ENCODE peak calls at places on chromosomes 16 and 17, in seven cellular contexts. X, H, O, Z, M, P and Q are unnamed samples.

GRCh38 chr16:87661561-87661960 is 59.3 kb downstream of the JPH3 start:
- DNase-seq in P (no peak), O (no peak), Z (peak), H (peak), M (peak), X (peak), Q (peak)

GRCh38 chr17:57106836-57107497 is 21.9 kb downstream of the AKAP1 start:
- DNase-seq in O (no peak), P (no peak), H (no peak), M (no peak), X (no peak), Z (no peak), Q (no peak)

GRCh38 chr17:60406887-60407286 is 15.0 kb upstream of the USP32 start:
- DNase-seq in O (no peak), P (no peak), M (no peak), H (no peak), Z (no peak), X (no peak), Q (no peak)

GRCh38 chr17:75979705-75980187 is 706 bp downstream of the TEN1 start:
- DNase-seq in M (no peak), H (no peak), P (no peak), Z (no peak), O (peak), X (no peak), Q (peak)

GRCh38 chr17:9658593-9659211 is 13.4 kb downstream of the USP43 start:
- DNase-seq in X (peak), M (no peak), O (no peak), Z (no peak), P (no peak), H (no peak), Q (peak)

GRCh38 chr17:29574732-29575510 is 6.4 kb downstream of the TP53I13 start:
- DNase-seq in H (no peak), P (peak), M (no peak), O (no peak), X (no peak), Z (no peak), Q (no peak)

GRCh38 chr17:2889256-2889655 is 93.0 kb downstream of the RAP1GAP2 start:
- DNase-seq in O (no peak), X (no peak), P (no peak), M (no peak), H (no peak), Z (no peak), Q (no peak)

GRCh38 chr16:56066617-56067016 is 124.7 kb upstream of the GNAO1 start:
- DNase-seq in H (no peak), Z (no peak), X (no peak), O (no peak), P (no peak), M (peak), Q (no peak)

GRCh38 chr16:57186630-57187507 is 740 bp downstream of the RSPRY1 start:
- DNase-seq in Z (no peak), M (peak), X (peak), P (no peak), H (peak), O (no peak), Q (no peak)

GRCh38 chr17:187130-187529 is 5.7 kb upstream of the DOC2B start:
- DNase-seq in M (no peak), X (no peak), P (no peak), H (no peak), Z (no peak), O (no peak), Q (no peak)

GRCh38 chr17:68993112-68993511 is 37.9 kb upstream of the ABCA8 start:
- DNase-seq in M (no peak), Z (no peak), P (no peak), X (peak), O (no peak), H (peak), Q (peak)

GRCh38 chr17:75723201-75723930 is 2.1 kb downstream of the ITGB4 start:
- DNase-seq in P (no peak), O (no peak), H (peak), Z (no peak), X (no peak), M (no peak), Q (no peak)

GRCh38 chr17:5753421-5753820 is 169.1 kb upstream of the NLRP1 start:
- DNase-seq in O (no peak), P (no peak), X (no peak), Z (no peak), H (no peak), M (no peak), Q (no peak)

GRCh38 chr17:9401434-9401833 is 174.2 kb downstream of the STX8 start:
- DNase-seq in O (peak), H (peak), P (no peak), X (peak), Z (no peak), M (peak), Q (peak)

GRCh38 chr17:56739376-56739775 is 94.3 kb downstream of the C17orf67 start:
- DNase-seq in P (no peak), M (no peak), H (no peak), X (peak), Z (no peak), O (no peak), Q (no peak)

GRCh38 chr16:72990003-72990521 is 57.9 kb downstream of the ZFHX3 start:
- DNase-seq in Z (peak), O (peak), X (peak), M (peak), H (peak), P (peak), Q (peak)

GRCh38 chr17:2011421-2012371 is 13.4 kb downstream of the RTN4RL1 start:
- DNase-seq in X (peak), Z (no peak), P (no peak), O (no peak), M (peak), H (peak), Q (peak)

DNA sequence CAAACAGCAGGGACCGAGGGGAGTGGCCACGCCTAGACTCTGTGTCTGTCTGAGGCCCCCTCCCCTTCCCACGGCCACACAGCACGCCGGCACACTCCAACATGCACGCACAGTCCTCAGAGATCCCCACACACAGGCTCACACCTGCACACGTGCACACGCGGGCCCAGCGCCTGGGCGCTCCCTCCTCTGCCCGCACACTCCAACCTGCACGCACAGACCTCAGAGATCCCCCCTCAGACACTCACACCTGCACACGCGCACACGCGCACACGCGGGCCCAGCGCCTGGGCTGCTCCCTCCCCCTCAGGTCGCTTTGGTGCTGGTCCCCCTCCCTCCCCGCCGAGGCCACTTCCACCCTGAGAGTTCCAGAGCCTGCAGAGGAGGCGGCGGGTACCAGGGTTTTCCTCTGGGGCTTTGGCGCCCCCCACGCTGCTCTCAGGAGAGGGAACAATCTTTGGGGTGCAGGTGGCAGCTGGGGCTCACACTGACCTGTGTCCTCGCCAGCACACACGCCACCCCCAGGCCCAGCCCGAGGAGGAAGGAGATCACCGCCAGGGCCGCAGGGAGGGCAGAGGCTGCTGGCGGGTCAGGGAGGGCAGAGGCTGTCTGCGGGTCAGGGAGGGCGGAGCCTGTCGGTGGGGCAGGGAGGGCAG is 1.6 kb downstream of the CD7 start:
- DNase-seq in P (no peak), O (no peak), M (peak), X (no peak), H (no peak), Z (peak), Q (no peak)
- H3K4me3 ChIP-seq in P (no peak), O (no peak), M (peak), X (no peak), H (no peak), Z (no peak), Q (no peak)

GRCh38 chr16:31354394-31355291 is at the start of gene ITGAX:
- DNase-seq in M (no peak), P (peak), O (no peak), H (peak), Z (no peak), X (peak), Q (peak)
- H3K4me3 ChIP-seq in M (no peak), P (no peak), O (no peak), H (no peak), Z (no peak), X (no peak), Q (no peak)

DNA sequence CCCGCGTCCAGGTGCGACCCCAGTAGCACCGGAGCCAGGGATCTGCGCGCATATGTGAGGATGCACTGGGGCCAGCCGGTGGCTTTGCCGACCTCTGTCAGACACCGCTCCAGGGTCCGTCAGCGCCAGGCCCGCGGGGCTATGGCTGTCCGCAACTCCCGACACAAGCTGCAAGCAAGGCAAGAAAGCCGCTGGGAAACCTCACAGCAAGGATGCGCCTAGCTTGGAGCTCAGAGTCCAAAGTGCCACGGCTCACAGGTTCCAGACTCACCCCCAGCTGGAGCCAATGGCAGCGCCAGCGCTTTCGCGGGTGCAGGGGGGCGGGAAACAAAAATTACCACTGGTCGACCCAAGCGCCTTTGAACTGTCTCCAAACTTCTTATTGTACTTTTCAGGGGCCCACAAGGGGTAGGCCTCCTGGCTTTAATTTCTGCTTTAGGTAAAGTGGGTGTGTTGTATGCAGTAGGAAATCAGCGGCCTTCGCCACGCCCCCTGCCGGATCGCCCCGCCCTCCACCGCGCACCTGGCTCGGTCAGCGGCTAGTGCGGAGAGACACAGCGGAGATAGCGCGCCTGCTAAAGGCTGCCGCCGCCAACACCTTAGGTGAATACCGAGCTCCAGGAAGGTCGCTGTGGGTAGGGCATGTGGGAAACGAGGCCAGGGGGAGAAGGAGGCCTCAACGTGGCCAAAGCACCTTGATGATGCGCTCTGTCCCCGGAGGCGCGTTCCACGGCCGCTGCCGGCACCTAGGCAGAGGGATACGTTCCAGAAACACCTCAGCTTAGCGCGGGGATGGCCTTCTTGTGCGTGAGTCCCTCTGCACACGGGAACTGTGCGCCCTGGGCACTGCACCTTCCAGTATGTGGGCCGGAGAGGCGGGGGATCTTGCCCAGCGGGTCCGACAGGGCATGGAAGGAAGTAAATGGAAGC is 61.1 kb upstream of the RBL2 start:
- DNase-seq in O (no peak), Z (no peak), M (peak), H (peak), X (no peak), P (peak), Q (no peak)
- H3K4me3 ChIP-seq in O (no peak), Z (peak), M (peak), H (peak), X (peak), P (no peak), Q (no peak)

DNA sequence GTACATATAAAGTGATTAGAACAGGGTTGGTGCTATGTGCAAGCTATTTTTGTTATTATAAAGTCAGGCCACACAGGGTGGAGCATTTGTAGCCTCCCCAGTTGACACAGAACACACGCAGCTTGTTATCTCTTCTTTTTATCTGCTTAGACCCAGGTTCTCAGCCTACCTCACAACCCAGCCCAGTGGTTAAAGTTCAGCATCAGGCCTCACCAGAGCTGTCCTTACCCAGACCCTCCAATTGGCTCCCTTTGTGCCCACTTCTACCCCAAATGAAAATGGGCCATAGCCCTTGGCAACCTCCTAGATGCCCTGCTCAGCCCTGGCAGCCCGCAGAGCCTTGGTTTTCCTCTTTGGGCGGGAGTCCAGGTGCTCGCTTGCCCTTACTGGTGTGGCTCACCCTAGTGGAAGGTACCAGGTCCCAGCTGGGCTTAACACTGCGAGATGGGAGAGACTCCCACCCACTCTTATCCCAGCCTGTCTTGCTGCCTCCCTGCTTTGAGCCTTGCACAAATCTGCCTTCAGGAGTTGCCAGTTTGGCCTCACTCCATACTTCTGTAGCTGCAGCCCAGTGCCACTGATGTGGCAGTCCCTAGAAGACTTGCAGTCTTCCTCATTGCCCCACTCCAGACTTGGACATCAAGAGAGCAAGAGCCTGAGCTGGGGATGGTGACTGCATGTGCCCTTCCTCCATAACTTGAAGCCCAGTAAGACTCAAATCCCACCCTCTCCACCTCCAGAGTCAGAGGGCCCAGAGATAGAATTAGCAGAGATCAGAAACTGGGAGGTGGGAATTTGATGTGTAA is 1.2 kb upstream of the PIGS start:
- DNase-seq in O (no peak), X (no peak), M (no peak), Z (peak), H (no peak), P (peak), Q (no peak)
- H3K4me3 ChIP-seq in O (no peak), X (no peak), M (peak), Z (no peak), H (no peak), P (no peak), Q (no peak)

GRCh38 chr17:13601776-13602551 is at the start of gene HS3ST3A1:
- DNase-seq in X (peak), H (peak), M (peak), P (peak), Z (peak), O (peak), Q (peak)
- H3K4me3 ChIP-seq in X (peak), H (peak), M (peak), P (no peak), Z (peak), O (peak), Q (peak)

GRCh38 chr17:73397278-73397826 is 85.6 kb upstream of the CDC42EP4 start:
- DNase-seq in X (no peak), P (peak), Z (no peak), H (no peak), O (no peak), M (no peak), Q (no peak)
- H3K4me3 ChIP-seq in X (no peak), P (no peak), Z (no peak), H (no peak), O (no peak), M (no peak), Q (no peak)